ENCODE peak calls at places on chromosomes 7 and 10, in seven cellular contexts. W, O, C, T, D, J and R are unnamed samples.

GRCh38 chr10:103442031-103442461 is 10.1 kb downstream of the CALHM2 start:
- DNase-seq in D (no peak), T (peak), C (no peak), J (no peak), O (peak), W (no peak), R (peak)

GRCh38 chr10:103859161-103860141 is 4.1 kb upstream of the SH3PXD2A start:
- DNase-seq in J (no peak), T (peak), C (peak), O (no peak), W (no peak), D (no peak), R (no peak)

GRCh38 chr7:134534633-134535032 is 7.3 kb downstream of the AKR1B10 start:
- DNase-seq in D (no peak), J (no peak), O (no peak), W (no peak), T (no peak), C (no peak), R (no peak)

GRCh38 chr7:45888185-45888992 is at the start of gene IGFBP1:
- DNase-seq in D (no peak), C (no peak), W (no peak), O (no peak), T (peak), J (no peak), R (no peak)

GRCh38 chr10:127690176-127690575 is 46.8 kb upstream of the FOXI2 start:
- DNase-seq in T (no peak), J (no peak), D (no peak), O (no peak), C (no peak), W (no peak), R (no peak)

GRCh38 chr7:27174077-27175004 is at the start of gene HOXA10:
- DNase-seq in T (peak), J (peak), D (no peak), C (no peak), W (no peak), O (no peak), R (no peak)

GRCh38 chr10:36779238-36779846 is 346.1 kb upstream of the ANKRD30A start:
- DNase-seq in T (peak), D (peak), C (no peak), W (no peak), O (peak), J (no peak), R (no peak)

GRCh38 chr7:19181634-19182033 is 36.4 kb upstream of the FERD3L start:
- DNase-seq in O (no peak), J (no peak), C (no peak), T (no peak), W (no peak), D (no peak), R (no peak)